ENCODE peak calls at places on chromosome 22, in eight cellular contexts. X is PC-3, Z is heart right ventricle, R is AG04450, T is GM12865, S is A549, N is endodermal cell, H is AG04449. E is an unnamed sample.

GRCh38 chr22:50304528-50305392 is 2.7 kb downstream of the PLXNB2 start:
- DNase-seq in X (peak; percentile 66), Z (peak; percentile 54), R (no peak), T (no peak), S (no peak), N (no peak), H (no peak), E (no peak)

GRCh38 chr22:50701076-50701419 is 28.4 kb downstream of the SHANK3 start:
- DNase-seq in X (no peak), Z (no peak), R (no peak), T (no peak), S (no peak), N (peak; percentile 59), H (no peak), E (no peak)

GRCh38 chr22:33401291-33401690 is 343.1 kb upstream of the SYN3 start:
- DNase-seq in X (peak; percentile 1), Z (no peak), R (peak; percentile 7), T (no peak), S (no peak), N (no peak), H (peak; percentile 33), E (no peak)

GRCh38 chr22:27987557-27987956 is 68.5 kb upstream of the PITPNB start:
- DNase-seq in X (no peak), Z (no peak), R (peak; percentile 75), T (no peak), S (no peak), N (peak; percentile 46), H (peak; percentile 79), E (peak; percentile 29)

GRCh38 chr22:40216041-40216756 is 38.5 kb downstream of the TNRC6B start:
- DNase-seq in X (no peak), Z (no peak), R (no peak), T (peak; percentile 72), S (no peak), N (no peak), H (no peak), E (peak; percentile 63)

GRCh38 chr22:49935561-49935960 is 17.1 kb downstream of the CRELD2 start:
- DNase-seq in X (no peak), Z (no peak), R (no peak), T (no peak), S (no peak), N (no peak), H (no peak), E (no peak)

GRCh38 chr22:25159028-25159427 is 40.6 kb upstream of the CRYBB3 start:
- DNase-seq in X (no peak), Z (no peak), R (no peak), T (no peak), S (no peak), N (no peak), H (no peak), E (no peak)

GRCh38 chr22:26967282-26967681 is 309.9 kb downstream of the MIAT start:
- DNase-seq in X (no peak), Z (no peak), R (no peak), T (no peak), S (no peak), N (no peak), H (no peak), E (no peak)

GRCh38 chr22:30717331-30717921 is 22.8 kb downstream of the OSBP2 start:
- DNase-seq in X (peak; percentile 88), Z (no peak), R (peak; percentile 24), T (no peak), S (peak; percentile 3), N (no peak), H (peak; percentile 49), E (no peak)

GRCh38 chr22:39942433-39943213 is 17.6 kb upstream of the TMA7B start:
- DNase-seq in X (no peak), Z (no peak), R (no peak), T (no peak), S (no peak), N (peak; percentile 15), H (no peak), E (peak; percentile 47)

GRCh38 chr22:33577862-33578411 is 342.3 kb downstream of the LARGE1 start:
- DNase-seq in X (no peak), Z (no peak), R (no peak), T (no peak), S (no peak), N (no peak), H (no peak), E (no peak)

GRCh38 chr22:36562261-36562835 is 33.4 kb upstream of the EIF3D start:
- DNase-seq in X (peak; percentile 59), Z (no peak), R (no peak), T (no peak), S (peak; percentile 46), N (no peak), H (no peak), E (no peak)

GRCh38 chr22:32700186-32700882 is 101.2 kb upstream of the TIMP3 start:
- DNase-seq in X (no peak), Z (peak; percentile 30), R (no peak), T (no peak), S (no peak), N (peak; percentile 44), H (no peak), E (no peak)

GRCh38 chr22:36913431-36914382 is at the start of gene CSF2RB:
- DNase-seq in X (no peak), Z (no peak), R (no peak), T (peak; percentile 48), S (no peak), N (peak; percentile 44), H (no peak), E (no peak)

GRCh38 chr22:49515486-49515885 is 312.2 kb downstream of the BRD1 start:
- DNase-seq in X (no peak), Z (no peak), R (no peak), T (no peak), S (peak; percentile 18), N (peak; percentile 49), H (no peak), E (no peak)

GRCh38 chr22:24823787-24824186 is 17.8 kb downstream of the SGSM1 start:
- DNase-seq in X (no peak), Z (no peak), R (no peak), T (no peak), S (no peak), N (no peak), H (no peak), E (no peak)

GRCh38 chr22:27212617-27213177 is 555.3 kb downstream of the MIAT start:
- DNase-seq in X (no peak), Z (peak; percentile 16), R (peak; percentile 98), T (no peak), S (peak; percentile 41), N (no peak), H (peak; percentile 99), E (peak; percentile 10)

DNA sequence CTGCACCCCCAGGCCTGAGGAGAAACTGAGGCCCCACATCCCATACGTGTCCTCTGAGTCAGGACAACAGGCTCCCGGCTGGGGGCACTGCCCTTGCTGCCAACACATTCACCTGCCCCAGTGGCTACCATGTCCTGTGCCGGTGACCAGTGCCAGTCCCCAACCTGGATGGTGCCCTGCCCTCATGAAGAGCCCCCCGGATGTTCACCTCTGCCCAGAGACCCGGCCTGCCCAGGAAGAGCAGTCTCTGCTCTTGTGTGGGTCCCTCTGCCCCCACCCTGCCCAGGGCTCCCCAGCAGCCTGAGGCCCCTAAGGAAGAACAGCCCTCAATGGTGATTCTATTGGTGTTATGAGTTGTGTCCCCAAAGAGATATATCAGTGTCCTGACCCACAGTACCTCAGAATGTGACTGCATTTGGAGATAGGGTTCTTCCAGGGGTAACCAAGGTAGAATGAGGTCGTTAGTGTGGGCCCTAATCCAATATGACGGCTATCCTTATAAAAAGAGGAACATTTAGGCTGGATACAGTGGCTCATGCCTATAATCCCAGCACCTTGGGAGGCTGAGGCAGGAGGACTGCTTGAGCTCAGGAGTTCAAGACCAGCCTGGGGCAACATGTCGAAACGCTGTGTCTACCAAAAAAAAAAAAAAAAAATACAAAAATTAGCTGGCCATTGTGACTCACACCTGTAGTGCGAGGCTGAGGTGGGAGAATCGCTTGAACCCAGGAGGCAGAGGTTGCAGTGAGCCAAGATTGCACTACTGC is 13.2 kb upstream of the DGCR8 start:
- DNase-seq in X (no peak), Z (no peak), R (no peak), T (no peak), S (no peak), N (no peak), H (no peak), E (no peak)
- TF ChIP-seq CTCF in X (no peak), Z (no peak), R (no peak), T (no peak), S (no peak), N (no peak), H (no peak), E (no peak)

DNA sequence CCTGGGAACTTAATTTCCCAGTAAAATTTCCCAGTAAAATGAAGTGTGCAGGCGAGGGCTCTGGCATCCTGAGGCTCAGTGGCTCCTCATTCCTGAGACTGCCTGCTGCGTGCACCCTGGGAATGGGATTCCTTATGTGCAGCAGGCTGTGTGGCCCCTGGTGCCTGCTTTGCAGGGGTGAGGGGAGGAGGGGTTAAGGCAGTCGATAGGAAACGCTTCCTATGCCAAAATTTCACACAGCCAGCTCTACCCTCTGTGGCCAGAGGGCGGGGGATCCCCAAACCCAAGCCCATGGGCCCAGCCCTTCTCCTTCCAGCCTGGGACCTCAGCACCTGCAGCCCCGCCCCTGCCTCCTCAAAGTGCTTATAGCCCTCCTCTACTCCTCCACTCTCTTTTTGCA is 12.1 kb upstream of the BAIAP2L2 start:
- DNase-seq in X (no peak), Z (no peak), R (no peak), T (no peak), S (no peak), N (peak; percentile 50), H (no peak), E (no peak)
- TF ChIP-seq CTCF in X (no peak), Z (no peak), R (no peak), T (no peak), S (no peak), N (no peak), H (no peak), E (no peak)

DNA sequence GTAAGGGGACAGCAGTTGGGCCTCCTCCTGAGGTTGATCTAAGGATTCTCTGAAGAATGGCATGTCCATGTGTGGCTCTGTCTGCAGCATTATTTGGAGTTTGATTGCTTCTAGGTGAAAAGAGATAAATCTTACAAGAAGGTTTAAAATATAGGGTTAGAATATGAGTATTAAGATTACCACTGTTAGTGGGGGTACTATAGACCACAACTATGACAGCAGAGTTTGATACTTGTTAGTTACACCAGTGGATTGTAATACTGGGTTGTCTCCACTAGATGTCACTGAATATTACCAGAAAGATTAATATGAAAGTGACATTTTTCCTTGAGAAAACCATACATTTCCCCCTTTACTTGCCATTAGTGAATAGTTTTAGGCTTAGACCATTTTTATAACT is 47.9 kb downstream of the ZNF280B start:
- DNase-seq in X (peak; percentile 15), Z (no peak), R (no peak), T (peak; percentile 1), S (no peak), N (no peak), H (no peak), E (no peak)
- TF ChIP-seq CTCF in X (peak; percentile 32), Z (no peak), R (peak; percentile 34), T (no peak), S (peak; percentile 11), N (peak; percentile 70), H (peak; percentile 4), E (peak; percentile 40)

DNA sequence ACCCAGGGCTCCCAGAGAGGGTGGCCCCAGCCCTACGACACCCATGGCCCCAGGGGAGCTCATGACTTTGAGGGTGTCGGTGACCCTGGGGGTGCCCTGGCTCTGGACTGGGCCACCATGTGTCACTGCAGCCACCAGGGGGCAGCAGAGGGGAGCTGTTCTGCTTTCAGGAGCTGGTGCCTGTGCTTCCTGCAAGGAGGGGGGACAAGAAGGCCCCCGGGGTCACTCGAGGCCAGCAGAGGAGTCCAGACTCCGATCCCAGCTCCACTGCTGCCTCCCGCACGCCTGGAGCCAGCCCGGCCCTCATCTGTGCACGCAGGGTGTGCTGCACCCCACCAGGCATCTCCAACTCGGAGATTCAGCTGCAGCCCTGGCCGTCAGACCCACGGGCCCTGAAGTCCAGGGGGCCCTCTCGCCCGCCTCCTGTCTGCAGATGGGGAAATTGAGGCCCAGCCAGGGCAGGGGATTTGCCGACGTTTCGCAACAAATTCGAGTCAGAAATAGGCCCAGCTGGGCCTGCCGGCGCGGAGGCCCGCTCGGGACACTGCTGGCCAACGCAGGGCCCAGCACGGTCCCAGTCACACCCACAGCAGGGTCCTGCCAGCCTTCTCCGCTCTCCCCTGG is 29.5 kb upstream of the WNT7B start:
- DNase-seq in X (peak; percentile 85), Z (peak; percentile 97), R (peak; percentile 65), T (peak; percentile 82), S (peak; percentile 80), N (peak; percentile 94), H (peak; percentile 42), E (peak; percentile 95)
- TF ChIP-seq CTCF in X (peak; percentile 85), Z (peak; percentile 95), R (peak; percentile 91), T (peak; percentile 94), S (peak; percentile 79), N (peak; percentile 99), H (peak; percentile 91), E (peak; percentile 95)

E was measured in activated CD8-positive, alpha-beta T cell treated with anti-CD3 and anti-CD28 coated beads for 36 hours.